ENCODE peak calls at places on chromosomes 12 and 14, in ten cellular contexts. P is GM12865; I is posterior cingulate gyrus; Y is IMR-90; Z is RPMI8226; L is BJ; G is stimulated activated CD4-positive, alpha-beta T cell treated with anti-CD3 and anti-CD28 coated beads, TNF-alpha, amount 100 ng/mL, for 24 hours; Q is lower lobe of right lung; T is stimulated activated CD8-positive, alpha-beta memory T cell treated with anti-CD3 and anti-CD28 coated beads, Interleukin-15, amount 100 ng/mL, for 24 hours; R is AG08395. F is an unnamed sample.

GRCh38 chr14:21525995-21526671 is at the start of gene SALL2:
- DNase-seq in T (peak), I (peak), Y (peak), R (peak), Z (no peak), L (no peak), G (peak), Q (peak), P (peak), F (peak)

GRCh38 chr12:57898308-57898970 is 42.9 kb upstream of the ATP23 start:
- DNase-seq in R (no peak), P (peak), T (no peak), I (no peak), G (no peak), L (no peak), Y (peak), Q (no peak), Z (peak), F (no peak)

GRCh38 chr12:124036117-124037109 is 63.4 kb downstream of the ZNF664 start:
- DNase-seq in G (no peak), L (no peak), R (peak), Q (no peak), I (peak), Z (peak), P (peak), Y (peak), T (peak), F (peak)

GRCh38 chr12:121581681-121582439 is 1.0 kb upstream of the KDM2B start:
- DNase-seq in Z (peak), L (no peak), I (no peak), R (peak), Q (no peak), Y (peak), P (no peak), T (no peak), G (no peak), F (peak)

GRCh38 chr12:68665016-68665569 is 21.7 kb upstream of the NUP107 start:
- DNase-seq in R (no peak), Y (no peak), Q (no peak), L (no peak), G (no peak), P (no peak), I (no peak), Z (no peak), T (no peak), F (peak)

GRCh38 chr12:46657416-46658411 is 168.1 kb downstream of the SLC38A4 start:
- DNase-seq in I (no peak), Q (no peak), Y (peak), G (no peak), R (no peak), T (no peak), L (no peak), P (no peak), Z (no peak), F (peak)

GRCh38 chr12:130646690-130647089 is 69.4 kb downstream of the RIMBP2 start:
- DNase-seq in Z (no peak), L (no peak), Q (no peak), P (no peak), Y (no peak), G (no peak), T (no peak), R (no peak), I (no peak), F (no peak)

GRCh38 chr12:80937391-80938238 is at the start of gene LIN7A:
- DNase-seq in L (no peak), Y (peak), R (peak), Z (no peak), Q (peak), P (peak), T (no peak), I (peak), G (no peak), F (peak)

GRCh38 chr14:28375295-28375694 is 391.3 kb upstream of the FOXG1 start:
- DNase-seq in I (peak), P (no peak), Q (no peak), Y (no peak), Z (peak), R (no peak), G (no peak), L (no peak), T (no peak), F (peak)

GRCh38 chr12:32270818-32271710 is 128.3 kb upstream of the FGD4 start:
- DNase-seq in I (peak), Z (no peak), Q (no peak), R (no peak), T (no peak), P (no peak), G (no peak), L (no peak), Y (peak), F (peak)